ENCODE peak calls at places on chromosomes 11 and 22, in ten cellular contexts. X, W, G, P, B, D, M, L, F and Q are unnamed samples.

GRCh38 chr22:19543970-19544708 is 19.9 kb upstream of the CLDN5 start:
- DNase-seq in X (no peak), W (no peak), G (no peak), P (peak; percentile 38), B (no peak), D (peak; percentile 33), M (no peak), L (no peak), F (no peak), Q (no peak)

GRCh38 chr11:27420217-27420616 is 52.4 kb downstream of the LGR4 start:
- DNase-seq in X (no peak), W (no peak), G (no peak), P (no peak), B (no peak), D (no peak), M (no peak), L (no peak), F (no peak), Q (no peak)

GRCh38 chr11:33802414-33802950 is 28.2 kb upstream of the FBXO3 start:
- DNase-seq in X (peak; percentile 89), W (peak; percentile 85), G (peak; percentile 81), P (peak; percentile 59), B (no peak), D (peak; percentile 60), M (peak; percentile 82), L (no peak), F (peak; percentile 42), Q (peak; percentile 83)

GRCh38 chr11:2701230-2701629 is 1.4 kb upstream of the KCNQ1OT1 start:
- DNase-seq in X (no peak), W (no peak), G (no peak), P (no peak), B (no peak), D (no peak), M (peak; percentile 55), L (peak; percentile 66), F (no peak), Q (peak; percentile 53)

GRCh38 chr11:32615422-32615821 is 31.8 kb downstream of the EIF3M start:
- DNase-seq in X (no peak), W (no peak), G (peak; percentile 20), P (no peak), B (no peak), D (no peak), M (no peak), L (no peak), F (no peak), Q (no peak)

GRCh38 chr11:45087301-45087700 is 59.1 kb upstream of the PRDM11 start:
- DNase-seq in X (peak; percentile 34), W (no peak), G (no peak), P (no peak), B (no peak), D (peak; percentile 58), M (no peak), L (no peak), F (no peak), Q (peak; percentile 59)

GRCh38 chr11:67367014-67367835 is 6.2 kb downstream of the CLCF1 start:
- DNase-seq in X (no peak), W (no peak), G (no peak), P (peak; percentile 60), B (no peak), D (no peak), M (no peak), L (no peak), F (peak; percentile 44), Q (no peak)

GRCh38 chr22:40147388-40148176 is 30.1 kb upstream of the TNRC6B start:
- DNase-seq in X (no peak), W (no peak), G (no peak), P (no peak), B (no peak), D (no peak), M (no peak), L (no peak), F (no peak), Q (no peak)

GRCh38 chr11:43756575-43756974 is 76.0 kb downstream of the HSD17B12 start:
- DNase-seq in X (peak; percentile 35), W (no peak), G (no peak), P (no peak), B (no peak), D (no peak), M (no peak), L (no peak), F (no peak), Q (no peak)

GRCh38 chr11:125402436-125402835 is 93.6 kb downstream of the FEZ1 start:
- DNase-seq in X (peak; percentile 38), W (no peak), G (no peak), P (no peak), B (no peak), D (no peak), M (peak; percentile 41), L (no peak), F (no peak), Q (peak; percentile 8)

GRCh38 chr11:94521684-94522083 is 9.4 kb downstream of the C11orf97 start:
- DNase-seq in X (peak; percentile 29), W (no peak), G (no peak), P (no peak), B (no peak), D (no peak), M (no peak), L (no peak), F (no peak), Q (no peak)

GRCh38 chr11:17401841-17402240 is 13.4 kb upstream of the KCNJ11 start:
- DNase-seq in X (no peak), W (no peak), G (no peak), P (no peak), B (no peak), D (no peak), M (no peak), L (no peak), F (no peak), Q (no peak)

GRCh38 chr11:11468919-11469318 is 115.9 kb upstream of the CSNK2A3 start:
- DNase-seq in X (peak; percentile 88), W (no peak), G (no peak), P (no peak), B (no peak), D (no peak), M (no peak), L (no peak), F (no peak), Q (no peak)

GRCh38 chr11:68406318-68407313 is 53.9 kb upstream of the PPP6R3 start:
- DNase-seq in X (no peak), W (no peak), G (no peak), P (peak; percentile 70), B (peak; percentile 51), D (no peak), M (no peak), L (no peak), F (no peak), Q (no peak)

GRCh38 chr22:30357650-30358215 is 926 bp downstream of the CCDC157 start:
- DNase-seq in X (no peak), W (no peak), G (no peak), P (no peak), B (no peak), D (no peak), M (no peak), L (no peak), F (no peak), Q (no peak)
- H3K4me3 ChIP-seq in X (peak overlapping the region; percentile 88), W (peak overlapping the region; percentile 96), G (peak overlapping the region; percentile 93), P (peak overlapping the region; percentile 72), B (no peak overlapping the region), D (peak overlapping the region; percentile 81), M (no peak overlapping the region), L (peak overlapping the region; percentile 77), F (peak overlapping the region; percentile 66), Q (no peak overlapping the region)

DNA sequence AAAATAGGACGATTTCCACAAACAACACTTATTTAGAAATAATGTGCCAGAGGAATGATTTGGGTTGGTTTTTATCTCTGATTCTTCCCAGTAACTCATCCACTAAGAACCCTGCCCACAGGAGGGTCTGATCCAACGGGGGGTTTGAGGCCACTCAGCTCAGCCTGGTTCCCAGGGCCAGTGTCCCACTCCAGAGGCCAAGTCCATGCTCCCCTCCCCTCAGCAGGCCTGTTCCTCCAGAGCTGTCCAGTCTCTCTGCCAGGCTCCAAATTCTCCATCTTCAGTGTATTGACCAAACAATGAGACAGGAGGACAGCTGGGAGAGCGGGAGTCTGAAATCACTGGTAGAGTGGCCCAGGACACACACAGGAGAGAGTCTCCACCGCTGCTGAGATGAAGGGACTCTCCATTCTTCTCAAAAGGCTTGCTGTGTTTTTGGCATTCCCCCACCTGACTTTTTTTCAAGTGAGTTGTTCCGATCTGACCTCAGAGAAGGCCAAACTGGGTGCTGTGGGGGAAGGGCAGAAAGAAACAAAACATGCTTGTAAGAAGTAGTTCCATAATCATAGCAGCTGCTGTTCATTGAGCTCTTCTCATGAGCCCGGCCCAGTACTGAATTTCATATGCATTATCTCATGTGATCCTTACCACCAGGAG is 17.6 kb upstream of the SCN2B start:
- DNase-seq in X (no peak), W (no peak), G (no peak), P (no peak), B (no peak), D (no peak), M (no peak), L (no peak), F (no peak), Q (no peak)
- H3K27ac ChIP-seq in X (no peak overlapping the region), W (no peak overlapping the region), G (peak overlapping the region; percentile 68), P (no peak overlapping the region), B (no peak overlapping the region), D (peak overlapping the region; percentile 82), M (no peak overlapping the region), L (no peak overlapping the region), F (no peak overlapping the region), Q (no peak overlapping the region)

GRCh38 chr11:115455606-115456005 is 48.6 kb downstream of the CADM1 start:
- DNase-seq in X (no peak), W (no peak), G (no peak), P (no peak), B (no peak), D (no peak), M (no peak), L (no peak), F (no peak), Q (no peak)
- H3K4me3 ChIP-seq in X (no peak overlapping the region), W (no peak overlapping the region), G (no peak overlapping the region), P (no peak overlapping the region), B (no peak overlapping the region), D (no peak overlapping the region), M (no peak overlapping the region), L (no peak overlapping the region), F (no peak overlapping the region), Q (no peak overlapping the region)

GRCh38 chr11:69450857-69451220 is 30.6 kb upstream of the LINC01488 start:
- DNase-seq in X (no peak), W (no peak), G (no peak), P (no peak), B (no peak), D (peak; percentile 52), M (no peak), L (no peak), F (no peak), Q (peak; percentile 60)

GRCh38 chr11:69449320-69450063 is 32.0 kb upstream of the LINC01488 start:
- DNase-seq in X (peak; percentile 59), W (no peak), G (no peak), P (no peak), B (peak; percentile 56), D (peak; percentile 91), M (peak; percentile 90), L (peak; percentile 87), F (peak; percentile 60), Q (peak; percentile 91)

GRCh38 chr11:69447786-69448185 is 33.7 kb upstream of the LINC01488 start:
- DNase-seq in X (no peak), W (no peak), G (no peak), P (no peak), B (no peak), D (no peak), M (peak; percentile 55), L (no peak), F (peak; percentile 98), Q (peak; percentile 91)

GRCh38 chr11:69450064-69450856 is 31.2 kb upstream of the LINC01488 start:
- DNase-seq in X (no peak), W (no peak), G (no peak), P (no peak), B (no peak), D (peak; percentile 79), M (no peak), L (no peak), F (peak; percentile 74), Q (peak; percentile 74)

GRCh38 chr11:69448471-69449284 is 32.8 kb upstream of the LINC01488 start:
- DNase-seq in X (no peak), W (no peak), G (no peak), P (no peak), B (no peak), D (no peak), M (peak; percentile 28), L (no peak), F (no peak), Q (peak; percentile 54)
- H3K27ac ChIP-seq in X (no peak overlapping the region), W (no peak overlapping the region), G (no peak overlapping the region), P (no peak overlapping the region), B (peak overlapping the region; percentile 89), D (peak overlapping the region; percentile 77), M (no peak overlapping the region), L (peak overlapping the region; percentile 72), F (peak overlapping the region; percentile 76), Q (peak overlapping the region; percentile 67)